ENCODE peak calls at places on chromosomes 13 and 19, in four cellular contexts. Y, D, G and W are unnamed samples.

GRCh38 chr19:33689886-33690285 is 68.1 kb downstream of the CHST8 start:
- DNase-seq in G (no peak), Y (no peak), D (no peak), W (no peak)

GRCh38 chr19:53467138-53467502 is 413 bp upstream of the ZNF813 start:
- DNase-seq in D (no peak), Y (no peak), G (no peak), W (no peak)

GRCh38 chr19:45439569-45440258 is 16.0 kb upstream of the ERCC1 start:
- DNase-seq in D (peak), Y (no peak), G (no peak), W (no peak)

GRCh38 chr13:46592410-46592809 is 39.4 kb downstream of the LRCH1 start:
- DNase-seq in G (no peak), Y (no peak), D (no peak), W (no peak)

GRCh38 chr13:21326155-21327030 is 132.7 kb downstream of the ZDHHC20 start:
- DNase-seq in D (peak), Y (no peak), G (no peak), W (peak)

GRCh38 chr19:29526730-29527499 is 1.1 kb downstream of the VSTM2B start:
- DNase-seq in D (peak), Y (no peak), G (no peak), W (no peak)

GRCh38 chr19:4970558-4971423 is 1.9 kb downstream of the KDM4B start:
- DNase-seq in D (no peak), Y (no peak), G (peak), W (no peak)

GRCh38 chr13:77506874-77507273 is 28.6 kb upstream of the SCEL start:
- DNase-seq in D (no peak), Y (no peak), G (no peak), W (no peak)

GRCh38 chr13:21219044-21219381 is 42.6 kb downstream of the MRPL57 start:
- DNase-seq in D (no peak), Y (no peak), G (no peak), W (no peak)

GRCh38 chr13:91319996-91320395 is 27.5 kb upstream of the MIR17HG start:
- DNase-seq in D (no peak), Y (no peak), G (no peak), W (no peak)

GRCh38 chr19:13441810-13442512 is 64.3 kb downstream of the CACNA1A start:
- DNase-seq in D (peak), Y (no peak), G (peak), W (peak)

GRCh38 chr13:30079501-30079900 is 227.8 kb downstream of the KATNAL1 start:
- DNase-seq in G (no peak), Y (no peak), D (peak), W (no peak)

GRCh38 chr13:45700971-45701900 is 884 bp upstream of the CBY2 start:
- DNase-seq in Y (peak), D (no peak), G (no peak), W (no peak)

GRCh38 chr19:18504886-18505610 is 16.8 kb downstream of the ELL start:
- DNase-seq in Y (no peak), D (no peak), G (no peak), W (no peak)

GRCh38 chr19:2494447-2495129 is 18.7 kb downstream of the GADD45B start:
- DNase-seq in Y (no peak), G (no peak), D (no peak), W (no peak)

GRCh38 chr13:111177081-111177711 is 62.1 kb downstream of the ARHGEF7 start:
- DNase-seq in Y (no peak), G (no peak), D (no peak), W (no peak)

GRCh38 chr19:43474986-43475705 is 9.7 kb upstream of the LYPD3 start:
- DNase-seq in D (peak), Y (no peak), G (no peak), W (peak)

GRCh38 chr13:40755082-40755755 is 15.8 kb downstream of the MRPS31 start:
- DNase-seq in G (no peak), Y (no peak), D (no peak), W (no peak)

GRCh38 chr19:3389876-3390361 is 23.5 kb downstream of the NFIC start:
- DNase-seq in G (no peak), Y (no peak), D (peak), W (no peak)

GRCh38 chr13:113672002-113672651 is 5.1 kb downstream of the GRK1 start:
- DNase-seq in D (no peak), G (no peak), Y (no peak), W (no peak)

GRCh38 chr19:7463575-7463974 is 25.3 kb downstream of the PEX11G start:
- DNase-seq in Y (no peak), G (no peak), D (no peak), W (no peak)

GRCh38 chr19:35044317-35045117 is 3.0 kb downstream of the HPN start:
- DNase-seq in D (peak), Y (no peak), G (peak), W (no peak)

GRCh38 chr13:73972503-73972902 is 161.7 kb downstream of the KLF12 start:
- DNase-seq in G (peak), Y (no peak), D (no peak), W (no peak)

GRCh38 chr13:111061338-111062045 is 53.6 kb upstream of the ARHGEF7 start:
- DNase-seq in G (no peak), Y (no peak), D (no peak), W (no peak)

GRCh38 chr19:35704218-35704617 is at the start of gene ZBTB32:
- DNase-seq in D (peak), G (no peak), Y (no peak), W (no peak)

GRCh38 chr19:2495130-2495641 is 19.3 kb downstream of the GADD45B start:
- DNase-seq in Y (no peak), D (no peak), G (no peak), W (no peak)

GRCh38 chr19:29495971-29496441 is 29.8 kb upstream of the VSTM2B start:
- DNase-seq in D (no peak), G (no peak), Y (no peak), W (no peak)

GRCh38 chr19:892243-892996 is 567 bp downstream of the MED16 start:
- DNase-seq in G (no peak), D (no peak), Y (no peak), W (no peak)

GRCh38 chr19:43532571-43532961 is 422 bp upstream of the ZNF575 start:
- DNase-seq in G (no peak), Y (no peak), D (no peak), W (no peak)

DNA sequence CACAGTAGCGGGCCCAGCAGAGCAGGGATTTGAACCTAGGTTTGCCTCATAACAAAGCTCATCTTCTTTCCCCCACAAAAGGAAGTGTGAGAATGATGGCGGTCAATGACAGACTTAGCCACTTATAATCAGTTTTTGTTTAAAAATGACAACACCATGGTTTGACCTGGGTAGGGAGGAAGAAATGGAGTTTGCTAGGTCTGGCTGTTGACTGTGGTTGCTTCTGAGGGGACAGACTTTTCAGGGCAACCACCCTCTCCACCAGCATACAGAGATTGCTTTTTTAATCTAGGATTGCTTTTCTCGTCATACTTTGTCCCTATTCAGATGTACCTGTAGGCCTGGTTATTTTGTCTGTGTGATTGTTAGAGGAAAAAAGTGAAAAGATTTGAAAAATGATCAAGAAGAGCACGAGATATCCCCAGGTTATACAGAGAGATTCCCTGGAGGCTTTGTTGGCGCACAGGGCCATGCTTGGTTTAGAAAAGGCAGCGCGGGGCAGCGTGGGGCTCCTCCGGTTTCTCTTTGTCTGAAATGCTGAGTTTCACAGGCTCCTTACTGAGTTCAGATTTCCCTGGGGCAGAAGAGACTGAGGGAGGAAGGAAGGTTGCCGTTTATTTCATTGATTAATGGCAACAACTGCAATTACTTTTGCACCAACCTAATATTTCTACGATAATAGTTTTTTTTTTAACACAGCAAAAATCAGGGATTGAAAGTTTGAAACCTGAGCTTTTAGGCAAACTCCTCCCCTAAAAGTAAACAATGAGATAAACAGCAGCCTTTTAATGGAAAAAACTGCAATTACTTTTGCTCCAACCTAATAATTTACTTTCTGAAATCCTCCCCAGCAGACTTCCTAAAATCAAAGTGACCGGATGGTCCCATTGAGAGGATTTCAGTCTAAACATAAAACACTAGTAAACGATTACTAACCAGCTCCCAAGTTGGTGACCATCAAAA is 97.0 kb upstream of the RNF113B start:
- DNase-seq in D (no peak), Y (no peak), G (no peak), W (no peak)
- H3K9ac ChIP-seq in D (no peak), Y (no peak), G (peak), W (no peak)

DNA sequence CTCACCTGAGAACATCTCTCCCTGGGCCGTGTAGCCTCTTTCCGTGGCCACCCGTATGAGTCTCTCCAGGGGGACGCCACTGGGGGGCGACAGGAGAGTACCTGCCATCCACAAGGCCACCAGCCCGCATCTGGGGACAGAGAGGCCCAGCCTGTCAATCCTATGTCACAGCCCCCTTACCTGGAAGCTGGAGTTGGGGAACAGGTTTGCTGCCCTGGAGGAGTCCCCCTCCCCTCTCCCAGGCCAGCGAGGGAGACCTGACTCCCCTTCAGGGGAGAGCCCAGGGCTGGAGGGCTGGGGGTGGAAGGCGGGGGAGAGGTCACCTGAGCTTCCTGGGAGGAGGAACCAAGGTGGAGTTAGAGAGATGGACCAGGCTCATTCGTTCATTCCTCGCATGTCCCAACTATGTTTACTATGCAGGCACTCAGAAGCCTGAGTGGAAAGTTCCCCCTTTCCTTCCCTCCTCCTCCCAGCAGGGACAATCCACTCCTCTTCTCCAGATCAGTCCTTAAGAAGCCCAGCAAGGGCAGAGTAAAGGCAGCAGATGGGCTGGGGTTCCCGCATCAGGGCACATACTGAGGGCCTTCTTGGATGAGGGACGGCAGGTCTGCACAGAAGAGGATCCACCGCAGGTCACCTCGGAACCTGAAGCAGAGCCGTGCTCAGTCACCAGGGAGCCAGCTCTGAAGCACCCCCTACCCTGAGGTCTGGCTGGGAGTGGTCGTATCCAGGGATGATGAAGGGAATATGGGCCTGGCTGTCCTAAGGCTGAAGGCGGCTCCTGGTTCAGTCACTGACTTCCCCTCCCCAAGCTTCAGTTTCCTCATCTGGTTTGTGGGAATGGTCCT is 5.5 kb downstream of the ACTMAP start:
- DNase-seq in D (no peak), G (peak), Y (no peak), W (no peak)
- TF ChIP-seq ZNF274 in D (no peak), G (no peak), Y (no peak), W (no peak)

DNA sequence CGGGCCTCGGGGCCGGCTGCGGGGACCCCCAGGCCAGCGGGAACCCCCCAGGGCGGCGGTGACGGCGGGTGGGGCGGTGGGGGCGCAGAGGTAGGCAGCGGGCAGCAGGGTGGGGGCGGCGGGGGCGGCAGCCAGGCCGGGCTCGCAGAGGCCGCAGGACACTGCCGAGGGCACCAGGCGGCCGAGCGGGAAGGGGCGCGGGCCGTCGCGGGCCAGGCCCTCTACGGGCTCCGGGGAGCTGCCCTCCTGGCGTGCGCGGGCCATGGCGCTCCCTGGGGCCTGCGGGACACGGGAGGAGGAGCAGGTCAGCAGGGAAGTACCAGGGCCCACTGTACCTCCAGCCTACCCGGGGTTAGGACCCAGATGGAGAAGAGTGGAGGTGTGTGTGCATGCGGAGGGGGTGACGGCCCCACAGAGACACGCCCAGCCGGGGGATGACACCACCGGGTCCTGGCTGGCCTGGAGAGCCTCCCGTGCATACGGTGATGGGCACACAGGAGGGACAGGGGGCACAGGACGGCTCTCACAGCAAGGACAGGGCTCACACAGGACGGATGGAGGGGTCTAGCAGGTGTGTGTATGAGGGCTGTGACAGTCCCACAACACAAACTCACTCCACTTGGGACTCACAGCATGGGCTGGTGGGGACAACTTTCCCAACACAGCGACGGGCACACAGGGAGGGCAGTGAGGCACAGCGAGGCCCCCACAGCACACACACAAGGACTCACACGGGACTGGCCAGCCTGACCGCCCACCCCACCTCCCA is 2.6 kb downstream of the BBC3 start:
- DNase-seq in Y (no peak), D (peak), G (peak), W (no peak)
- TF ChIP-seq SUZ12 in Y (no peak), D (no peak), G (no peak), W (no peak)

GRCh38 chr19:11338569-11339253 is 746 bp downstream of the RAB3D start:
- DNase-seq in D (no peak), Y (no peak), G (no peak), W (no peak)
- H3K9ac ChIP-seq in D (no peak), Y (peak), G (peak), W (peak)

GRCh38 chr19:46546194-46546896 is 50.7 kb upstream of the PNMA8B start:
- DNase-seq in G (peak), D (peak), Y (no peak), W (no peak)

GRCh38 chr19:46550684-46551083 is 50.4 kb upstream of the CALM3 start:
- DNase-seq in G (no peak), Y (no peak), D (no peak), W (no peak)

GRCh38 chr19:46555684-46556083 is 45.4 kb upstream of the CALM3 start:
- DNase-seq in Y (no peak), D (no peak), G (no peak), W (no peak)

GRCh38 chr19:46551175-46551574 is 50.0 kb upstream of the CALM3 start:
- DNase-seq in D (no peak), Y (no peak), G (no peak), W (no peak)
- TF ChIP-seq ZNF274 in D (no peak), Y (no peak), G (no peak), W (no peak)

GRCh38 chr13:48896312-48896711 is 79.4 kb upstream of the FNDC3A start:
- DNase-seq in Y (no peak), G (no peak), D (no peak), W (no peak)
- TF ChIP-seq SUZ12 in Y (no peak), G (no peak), D (no peak), W (no peak)

DNA sequence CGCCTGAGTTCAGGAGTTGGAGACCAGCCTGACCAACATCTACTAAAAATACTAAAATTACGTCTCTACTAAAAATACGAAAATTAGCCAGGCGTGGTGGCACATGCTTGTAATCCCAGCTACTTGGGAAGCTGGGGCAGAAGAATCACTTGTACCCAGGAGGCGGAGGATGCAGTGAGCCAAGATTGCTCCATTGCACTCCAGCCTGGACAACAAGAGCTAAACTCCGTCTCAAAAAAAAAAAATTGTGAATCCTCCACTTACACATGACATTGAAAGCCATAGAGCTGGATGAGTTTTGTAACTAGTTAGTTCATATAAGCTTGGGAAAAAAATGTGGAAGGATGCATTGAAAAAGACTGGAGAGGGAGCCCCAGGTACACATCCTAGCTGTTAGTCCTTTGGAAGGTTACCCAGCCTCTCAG is 452 bp upstream of the PSMD8 start:
- DNase-seq in Y (no peak), D (no peak), G (no peak), W (no peak)
- H3K9ac ChIP-seq in Y (peak), D (no peak), G (peak), W (peak)

DNA sequence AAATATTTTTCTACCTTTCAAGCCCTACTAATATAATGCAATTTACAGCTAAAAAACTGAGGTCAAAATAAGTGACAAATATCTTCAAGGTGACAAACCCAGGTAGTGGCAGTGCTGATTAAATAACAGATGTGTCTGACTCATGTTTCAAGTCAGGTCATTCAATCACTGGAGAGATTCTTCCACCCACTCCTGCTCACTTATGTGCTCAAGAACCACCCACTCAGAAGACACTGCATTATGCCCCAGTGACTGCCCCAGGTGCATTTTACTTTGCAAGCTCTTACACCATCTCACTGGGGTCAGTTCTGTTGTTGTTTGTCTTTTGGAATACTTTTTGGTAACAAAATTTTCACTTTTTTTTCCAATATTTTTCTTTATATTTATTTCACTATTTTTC is 2.2 kb downstream of the ZNF100 start:
- DNase-seq in D (no peak), Y (no peak), G (no peak), W (no peak)
- TF ChIP-seq ZNF274 in D (no peak), Y (no peak), G (no peak), W (no peak)